ENCODE peak calls at places on chromosomes 1 and 21, in ten cellular contexts. One of them, this sample, is unnamed.

GRCh38 chr1:151512801-151513625 is 1.8 kb downstream of the CGN start:
- DNase-seq in HS-27A: no peak
- DNase-seq in fibroblast of mammary gland: no peak
- DNase-seq in A549: no peak
- DNase-seq in effector CD4-positive, alpha-beta T cell: no peak
- DNase-seq in NCI-H69: no peak
- DNase-seq in pulmonary artery endothelial cell: no peak
- DNase-seq in HS-5: no peak
- DNase-seq in lower leg skin: no peak
- DNase-seq in fibroblast of gingiva: no peak
- DNase-seq in this sample: no peak

GRCh38 chr1:211133841-211134669 is at the start of gene KCNH1:
- DNase-seq in fibroblast of gingiva: peak
- DNase-seq in HS-27A: peak
- DNase-seq in NCI-H69: peak
- DNase-seq in HS-5: peak
- DNase-seq in fibroblast of mammary gland: peak
- DNase-seq in pulmonary artery endothelial cell: peak
- DNase-seq in lower leg skin: peak
- DNase-seq in effector CD4-positive, alpha-beta T cell: peak
- DNase-seq in A549: peak
- DNase-seq in this sample: peak

GRCh38 chr1:228927947-228928898 is 192.9 kb downstream of the RHOU start:
- DNase-seq in pulmonary artery endothelial cell: no peak
- DNase-seq in A549: no peak
- DNase-seq in effector CD4-positive, alpha-beta T cell: no peak
- DNase-seq in HS-5: no peak
- DNase-seq in NCI-H69: peak
- DNase-seq in HS-27A: no peak
- DNase-seq in fibroblast of gingiva: no peak
- DNase-seq in fibroblast of mammary gland: peak
- DNase-seq in lower leg skin: peak
- DNase-seq in this sample: no peak

GRCh38 chr1:20192871-20193411 is 6.6 kb upstream of the PLA2G2C start:
- DNase-seq in effector CD4-positive, alpha-beta T cell: no peak
- DNase-seq in A549: no peak
- DNase-seq in pulmonary artery endothelial cell: no peak
- DNase-seq in fibroblast of gingiva: no peak
- DNase-seq in HS-27A: no peak
- DNase-seq in NCI-H69: no peak
- DNase-seq in fibroblast of mammary gland: no peak
- DNase-seq in HS-5: no peak
- DNase-seq in lower leg skin: no peak
- DNase-seq in this sample: no peak

GRCh38 chr1:45643978-45644377 is 20.1 kb upstream of the CCDC17 start:
- DNase-seq in lower leg skin: no peak
- DNase-seq in effector CD4-positive, alpha-beta T cell: no peak
- DNase-seq in NCI-H69: peak
- DNase-seq in HS-27A: no peak
- DNase-seq in HS-5: no peak
- DNase-seq in A549: no peak
- DNase-seq in pulmonary artery endothelial cell: no peak
- DNase-seq in fibroblast of mammary gland: no peak
- DNase-seq in fibroblast of gingiva: no peak
- DNase-seq in this sample: no peak

GRCh38 chr1:12556368-12556930 is 61.6 kb downstream of the DHRS3 start:
- DNase-seq in fibroblast of gingiva: peak
- DNase-seq in fibroblast of mammary gland: peak
- DNase-seq in HS-5: no peak
- DNase-seq in A549: no peak
- DNase-seq in HS-27A: peak
- DNase-seq in pulmonary artery endothelial cell: no peak
- DNase-seq in NCI-H69: peak
- DNase-seq in lower leg skin: no peak
- DNase-seq in effector CD4-positive, alpha-beta T cell: no peak
- DNase-seq in this sample: peak

GRCh38 chr1:12416101-12416500 is 186.3 kb downstream of the VPS13D start:
- DNase-seq in fibroblast of mammary gland: no peak
- DNase-seq in fibroblast of gingiva: no peak
- DNase-seq in lower leg skin: no peak
- DNase-seq in effector CD4-positive, alpha-beta T cell: no peak
- DNase-seq in HS-5: no peak
- DNase-seq in A549: no peak
- DNase-seq in HS-27A: no peak
- DNase-seq in NCI-H69: no peak
- DNase-seq in pulmonary artery endothelial cell: no peak
- DNase-seq in this sample: no peak

GRCh38 chr1:160394673-160395072 is 5.7 kb upstream of the VANGL2 start:
- DNase-seq in pulmonary artery endothelial cell: no peak
- DNase-seq in NCI-H69: no peak
- DNase-seq in HS-27A: no peak
- DNase-seq in A549: no peak
- DNase-seq in lower leg skin: no peak
- DNase-seq in effector CD4-positive, alpha-beta T cell: no peak
- DNase-seq in HS-5: no peak
- DNase-seq in fibroblast of gingiva: no peak
- DNase-seq in fibroblast of mammary gland: no peak
- DNase-seq in this sample: no peak

GRCh38 chr1:170146861-170147260 is 1.1 kb downstream of the NTMT2 start:
- DNase-seq in HS-5: no peak
- DNase-seq in NCI-H69: peak
- DNase-seq in fibroblast of gingiva: no peak
- DNase-seq in fibroblast of mammary gland: no peak
- DNase-seq in effector CD4-positive, alpha-beta T cell: no peak
- DNase-seq in A549: no peak
- DNase-seq in HS-27A: no peak
- DNase-seq in pulmonary artery endothelial cell: no peak
- DNase-seq in lower leg skin: no peak
- DNase-seq in this sample: no peak

GRCh38 chr1:202107801-202108731 is 14.7 kb upstream of the GPR37L1 start:
- DNase-seq in HS-5: no peak
- DNase-seq in NCI-H69: peak
- DNase-seq in fibroblast of gingiva: no peak
- DNase-seq in effector CD4-positive, alpha-beta T cell: no peak
- DNase-seq in HS-27A: no peak
- DNase-seq in pulmonary artery endothelial cell: no peak
- DNase-seq in fibroblast of mammary gland: no peak
- DNase-seq in lower leg skin: no peak
- DNase-seq in A549: peak
- DNase-seq in this sample: no peak

GRCh38 chr1:204426035-204426436 is 14.4 kb upstream of the PPP1R15B start:
- DNase-seq in fibroblast of mammary gland: peak
- DNase-seq in pulmonary artery endothelial cell: no peak
- DNase-seq in fibroblast of gingiva: no peak
- DNase-seq in lower leg skin: peak
- DNase-seq in NCI-H69: no peak
- DNase-seq in HS-5: no peak
- DNase-seq in A549: peak
- DNase-seq in effector CD4-positive, alpha-beta T cell: no peak
- DNase-seq in HS-27A: no peak
- DNase-seq in this sample: no peak

GRCh38 chr1:11150326-11150725 is 38.8 kb upstream of the ANGPTL7 start:
- DNase-seq in effector CD4-positive, alpha-beta T cell: no peak
- DNase-seq in fibroblast of gingiva: no peak
- DNase-seq in pulmonary artery endothelial cell: no peak
- DNase-seq in HS-27A: no peak
- DNase-seq in HS-5: no peak
- DNase-seq in fibroblast of mammary gland: no peak
- DNase-seq in NCI-H69: no peak
- DNase-seq in A549: no peak
- DNase-seq in lower leg skin: no peak
- DNase-seq in this sample: no peak

GRCh38 chr1:6860401-6860800 is 75.1 kb downstream of the CAMTA1 start:
- DNase-seq in lower leg skin: no peak
- DNase-seq in pulmonary artery endothelial cell: peak
- DNase-seq in A549: no peak
- DNase-seq in effector CD4-positive, alpha-beta T cell: no peak
- DNase-seq in fibroblast of mammary gland: peak
- DNase-seq in HS-27A: peak
- DNase-seq in HS-5: no peak
- DNase-seq in NCI-H69: no peak
- DNase-seq in fibroblast of gingiva: peak
- DNase-seq in this sample: no peak

GRCh38 chr1:206471415-206471801 is 1.1 kb downstream of the IKBKE start:
- DNase-seq in A549: no peak
- DNase-seq in effector CD4-positive, alpha-beta T cell: no peak
- DNase-seq in HS-27A: no peak
- DNase-seq in pulmonary artery endothelial cell: no peak
- DNase-seq in fibroblast of gingiva: no peak
- DNase-seq in fibroblast of mammary gland: no peak
- DNase-seq in NCI-H69: no peak
- DNase-seq in HS-5: no peak
- DNase-seq in lower leg skin: no peak
- DNase-seq in this sample: no peak

GRCh38 chr1:9198538-9199361 is 35.8 kb upstream of the H6PD start:
- DNase-seq in HS-27A: no peak
- DNase-seq in fibroblast of gingiva: no peak
- DNase-seq in lower leg skin: no peak
- DNase-seq in NCI-H69: peak
- DNase-seq in A549: no peak
- DNase-seq in HS-5: no peak
- DNase-seq in effector CD4-positive, alpha-beta T cell: no peak
- DNase-seq in pulmonary artery endothelial cell: no peak
- DNase-seq in fibroblast of mammary gland: peak
- DNase-seq in this sample: no peak

GRCh38 chr1:81617308-81618027 is 183.3 kb upstream of the ADGRL2 start:
- DNase-seq in fibroblast of gingiva: peak
- DNase-seq in NCI-H69: no peak
- DNase-seq in HS-5: peak
- DNase-seq in HS-27A: no peak
- DNase-seq in lower leg skin: no peak
- DNase-seq in fibroblast of mammary gland: peak
- DNase-seq in effector CD4-positive, alpha-beta T cell: no peak
- DNase-seq in pulmonary artery endothelial cell: no peak
- DNase-seq in A549: no peak
- DNase-seq in this sample: no peak

GRCh38 chr1:32205401-32206370 is at the start of gene IQCC:
- DNase-seq in NCI-H69: peak
- DNase-seq in effector CD4-positive, alpha-beta T cell: peak
- DNase-seq in A549: peak
- DNase-seq in HS-5: no peak
- DNase-seq in pulmonary artery endothelial cell: no peak
- DNase-seq in HS-27A: peak
- DNase-seq in fibroblast of gingiva: peak
- DNase-seq in fibroblast of mammary gland: peak
- DNase-seq in lower leg skin: peak
- DNase-seq in this sample: peak

GRCh38 chr1:198934901-198935301 is 296.1 kb downstream of the PTPRC start:
- DNase-seq in HS-27A: no peak
- DNase-seq in fibroblast of mammary gland: peak
- DNase-seq in pulmonary artery endothelial cell: no peak
- DNase-seq in NCI-H69: peak
- DNase-seq in A549: no peak
- DNase-seq in effector CD4-positive, alpha-beta T cell: peak
- DNase-seq in lower leg skin: no peak
- DNase-seq in HS-5: no peak
- DNase-seq in fibroblast of gingiva: no peak
- DNase-seq in this sample: no peak

GRCh38 chr1:53738205-53739108 is 507 bp downstream of the GLIS1 start:
- DNase-seq in fibroblast of gingiva: no peak
- DNase-seq in HS-27A: no peak
- DNase-seq in lower leg skin: no peak
- DNase-seq in fibroblast of mammary gland: no peak
- DNase-seq in NCI-H69: peak
- DNase-seq in pulmonary artery endothelial cell: no peak
- DNase-seq in HS-5: no peak
- DNase-seq in effector CD4-positive, alpha-beta T cell: no peak
- DNase-seq in A549: no peak
- DNase-seq in this sample: no peak

GRCh38 chr1:46753985-46754384 is 35.1 kb upstream of the EFCAB14 start:
- DNase-seq in A549: no peak
- DNase-seq in effector CD4-positive, alpha-beta T cell: no peak
- DNase-seq in fibroblast of mammary gland: no peak
- DNase-seq in pulmonary artery endothelial cell: no peak
- DNase-seq in NCI-H69: no peak
- DNase-seq in HS-27A: no peak
- DNase-seq in fibroblast of gingiva: no peak
- DNase-seq in lower leg skin: no peak
- DNase-seq in HS-5: no peak
- DNase-seq in this sample: no peak

GRCh38 chr1:86470859-86471258 is 2.1 kb downstream of the CLCA1 start:
- DNase-seq in NCI-H69: no peak
- DNase-seq in A549: no peak
- DNase-seq in HS-5: no peak
- DNase-seq in fibroblast of gingiva: no peak
- DNase-seq in fibroblast of mammary gland: no peak
- DNase-seq in HS-27A: no peak
- DNase-seq in effector CD4-positive, alpha-beta T cell: no peak
- DNase-seq in pulmonary artery endothelial cell: no peak
- DNase-seq in lower leg skin: no peak
- DNase-seq in this sample: no peak

GRCh38 chr21:39961251-39961650 is 94.0 kb downstream of the PCP4 start:
- DNase-seq in pulmonary artery endothelial cell: no peak
- DNase-seq in lower leg skin: peak
- DNase-seq in fibroblast of gingiva: no peak
- DNase-seq in A549: no peak
- DNase-seq in effector CD4-positive, alpha-beta T cell: no peak
- DNase-seq in fibroblast of mammary gland: no peak
- DNase-seq in HS-27A: no peak
- DNase-seq in NCI-H69: no peak
- DNase-seq in HS-5: no peak
- DNase-seq in this sample: no peak

GRCh38 chr1:42931108-42931539 is 27.5 kb downstream of the SLC2A1 start:
- DNase-seq in NCI-H69: peak
- DNase-seq in HS-27A: no peak
- DNase-seq in fibroblast of mammary gland: peak
- DNase-seq in HS-5: no peak
- DNase-seq in pulmonary artery endothelial cell: no peak
- DNase-seq in effector CD4-positive, alpha-beta T cell: no peak
- DNase-seq in A549: peak
- DNase-seq in lower leg skin: peak
- DNase-seq in fibroblast of gingiva: peak
- DNase-seq in this sample: no peak

GRCh38 chr21:40165212-40165611 is 298.0 kb downstream of the PCP4 start:
- DNase-seq in lower leg skin: no peak
- DNase-seq in NCI-H69: peak
- DNase-seq in effector CD4-positive, alpha-beta T cell: no peak
- DNase-seq in fibroblast of mammary gland: no peak
- DNase-seq in fibroblast of gingiva: no peak
- DNase-seq in A549: no peak
- DNase-seq in pulmonary artery endothelial cell: no peak
- DNase-seq in HS-5: no peak
- DNase-seq in HS-27A: no peak
- DNase-seq in this sample: no peak

GRCh38 chr21:14675774-14676530 is 129.8 kb upstream of the SAMSN1 start:
- DNase-seq in lower leg skin: no peak
- DNase-seq in HS-27A: no peak
- DNase-seq in pulmonary artery endothelial cell: no peak
- DNase-seq in NCI-H69: no peak
- DNase-seq in fibroblast of gingiva: no peak
- DNase-seq in fibroblast of mammary gland: no peak
- DNase-seq in A549: no peak
- DNase-seq in HS-5: no peak
- DNase-seq in effector CD4-positive, alpha-beta T cell: peak
- DNase-seq in this sample: no peak

GRCh38 chr1:23276531-23276930 is 59.2 kb upstream of the HTR1D start:
- DNase-seq in fibroblast of gingiva: no peak
- DNase-seq in HS-27A: no peak
- DNase-seq in NCI-H69: no peak
- DNase-seq in fibroblast of mammary gland: no peak
- DNase-seq in pulmonary artery endothelial cell: no peak
- DNase-seq in effector CD4-positive, alpha-beta T cell: no peak
- DNase-seq in HS-5: no peak
- DNase-seq in A549: no peak
- DNase-seq in lower leg skin: peak
- DNase-seq in this sample: no peak

GRCh38 chr1:224773646-224774045 is 155.8 kb upstream of the DNAH14 start:
- DNase-seq in fibroblast of mammary gland: no peak
- DNase-seq in NCI-H69: no peak
- DNase-seq in pulmonary artery endothelial cell: no peak
- DNase-seq in HS-5: no peak
- DNase-seq in HS-27A: no peak
- DNase-seq in effector CD4-positive, alpha-beta T cell: no peak
- DNase-seq in A549: no peak
- DNase-seq in fibroblast of gingiva: no peak
- DNase-seq in lower leg skin: no peak
- DNase-seq in this sample: no peak

GRCh38 chr1:94602312-94602711 is 60.8 kb upstream of the F3 start:
- DNase-seq in NCI-H69: no peak
- DNase-seq in fibroblast of gingiva: peak
- DNase-seq in lower leg skin: peak
- DNase-seq in HS-5: no peak
- DNase-seq in HS-27A: no peak
- DNase-seq in fibroblast of mammary gland: peak
- DNase-seq in A549: no peak
- DNase-seq in pulmonary artery endothelial cell: no peak
- DNase-seq in effector CD4-positive, alpha-beta T cell: no peak
- DNase-seq in this sample: no peak